ENCODE peak calls at places on chromosomes 6 and 20, in seven cellular contexts. M is left ventricle myocardium inferior, L is hepatocyte, F is HCT116, A is AG04450, D is BJ, N is psoas muscle. P is an unnamed sample.

GRCh38 chr6:117555262-117555849 is 47.0 kb downstream of the GOPC start:
- DNase-seq in D (no peak), A (no peak), M (no peak), L (no peak), N (no peak), F (no peak), P (no peak)

GRCh38 chr6:26225848-26226590 is 138.8 kb downstream of the HFE start:
- DNase-seq in M (no peak), N (no peak), D (no peak), L (no peak), F (no peak), A (no peak), P (no peak)

GRCh38 chr6:3292431-3293197 is 33.9 kb downstream of the PSMG4 start:
- DNase-seq in F (no peak), L (no peak), D (no peak), A (no peak), N (peak; percentile 39), M (no peak), P (no peak)

GRCh38 chr6:31462964-31463940 is 34.7 kb upstream of the MICB start:
- DNase-seq in D (peak; percentile 22), F (peak; percentile 93), L (peak; percentile 91), A (no peak), M (peak; percentile 70), N (peak; percentile 81), P (peak; percentile 47)

GRCh38 chr6:160277546-160277945 is 18.9 kb upstream of the SLC22A2 start:
- DNase-seq in D (no peak), F (no peak), L (no peak), M (no peak), N (no peak), A (no peak), P (no peak)

GRCh38 chr6:155259202-155259601 is 4.6 kb upstream of the CLDN20 start:
- DNase-seq in N (no peak), F (no peak), M (no peak), L (no peak), D (no peak), A (no peak), P (no peak)

GRCh38 chr20:50980071-50980681 is 21.6 kb downstream of the MOCS3 start:
- DNase-seq in D (peak; percentile 99), M (no peak), F (no peak), N (no peak), L (peak; percentile 70), A (peak; percentile 97), P (no peak)

GRCh38 chr6:90121982-90122381 is 174.7 kb downstream of the BACH2 start:
- DNase-seq in L (no peak), M (no peak), N (peak; percentile 74), F (no peak), A (no peak), D (no peak), P (no peak)

GRCh38 chr20:49620364-49621240 is 52.7 kb upstream of the PTGIS start:
- DNase-seq in F (no peak), A (no peak), M (no peak), L (no peak), N (no peak), D (no peak), P (no peak)

GRCh38 chr20:1209447-1210387 is 6.5 kb downstream of the C20orf202 start:
- DNase-seq in A (no peak), L (no peak), F (peak; percentile 21), N (no peak), M (no peak), D (no peak), P (no peak)
- TF ChIP-seq CTCF in A (peak; percentile 53), L (no peak), F (peak; percentile 30), N (no peak), M (peak; percentile 25), D (peak; percentile 38), P (no peak)

DNA sequence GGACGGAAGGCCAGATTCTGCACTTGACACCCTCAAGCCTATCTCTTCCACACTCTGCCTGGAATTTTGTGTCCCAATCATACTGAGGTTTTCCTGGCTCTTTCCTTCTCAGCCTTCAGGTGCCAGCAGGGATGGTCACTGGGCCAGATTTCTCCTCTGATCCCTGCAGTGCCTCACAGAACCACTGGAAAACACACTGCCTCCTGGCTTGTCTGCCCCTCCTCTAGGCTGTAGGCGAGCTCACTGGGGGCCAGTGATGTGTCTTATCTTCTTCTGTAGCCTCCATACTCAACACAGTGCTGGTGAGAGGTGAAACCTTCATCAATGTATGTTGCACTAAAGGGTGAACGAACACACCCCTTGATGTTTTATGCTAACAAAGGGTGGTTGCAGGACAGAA is 80.2 kb downstream of the CDH26 start:
- DNase-seq in L (no peak), M (no peak), A (no peak), F (no peak), D (no peak), N (no peak), P (no peak)
- TF ChIP-seq CTCF in L (no peak), M (no peak), A (peak; percentile 5), F (no peak), D (no peak), N (no peak), P (no peak)

GRCh38 chr6:25013249-25013648 is 77.5 kb upstream of the RIPOR2 start:
- DNase-seq in A (no peak), L (no peak), N (no peak), D (no peak), M (no peak), F (no peak), P (no peak)
- TF ChIP-seq CTCF in A (no peak), L (no peak), N (no peak), D (peak; percentile 25), M (no peak), F (no peak), P (no peak)

DNA sequence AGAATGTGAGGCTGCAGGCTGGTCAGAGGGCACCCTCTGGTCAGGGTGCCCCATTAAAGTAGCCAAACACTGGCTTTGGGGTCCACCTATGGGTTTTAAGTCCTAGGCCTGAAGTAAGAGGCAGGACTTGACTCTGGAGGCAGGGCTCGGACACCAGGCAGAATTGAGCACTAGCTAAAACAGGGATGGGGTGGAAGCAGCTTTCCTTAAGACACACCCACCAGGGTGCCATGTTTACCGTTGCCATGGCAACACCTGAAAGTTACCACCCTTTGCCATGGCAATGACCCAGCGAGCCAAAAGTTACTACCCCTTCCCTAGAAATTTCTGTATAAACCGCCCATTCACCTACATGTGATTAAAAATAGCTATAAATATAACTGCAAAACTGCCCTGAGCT is 27.4 kb upstream of the SRSF6 start:
- DNase-seq in M (no peak), F (no peak), L (no peak), N (no peak), A (no peak), D (no peak), P (no peak)
- TF ChIP-seq CTCF in M (no peak), F (no peak), L (no peak), N (no peak), A (no peak), D (no peak), P (no peak)

GRCh38 chr6:33958208-33958862 is 154.5 kb upstream of the MLN start:
- DNase-seq in A (no peak), D (no peak), F (no peak), M (no peak), L (peak; percentile 32), N (no peak), P (no peak)

GRCh38 chr6:33960345-33961313 is 156.8 kb upstream of the MLN start:
- DNase-seq in M (no peak), L (no peak), D (no peak), A (no peak), F (no peak), N (no peak), P (no peak)

GRCh38 chr6:33959661-33960344 is 156.0 kb upstream of the MLN start:
- DNase-seq in N (no peak), A (no peak), F (no peak), M (no peak), L (no peak), D (no peak), P (no peak)

GRCh38 chr6:33957391-33958207 is 153.8 kb upstream of the MLN start:
- DNase-seq in F (no peak), A (no peak), M (no peak), D (no peak), L (no peak), N (no peak), P (no peak)

DNA sequence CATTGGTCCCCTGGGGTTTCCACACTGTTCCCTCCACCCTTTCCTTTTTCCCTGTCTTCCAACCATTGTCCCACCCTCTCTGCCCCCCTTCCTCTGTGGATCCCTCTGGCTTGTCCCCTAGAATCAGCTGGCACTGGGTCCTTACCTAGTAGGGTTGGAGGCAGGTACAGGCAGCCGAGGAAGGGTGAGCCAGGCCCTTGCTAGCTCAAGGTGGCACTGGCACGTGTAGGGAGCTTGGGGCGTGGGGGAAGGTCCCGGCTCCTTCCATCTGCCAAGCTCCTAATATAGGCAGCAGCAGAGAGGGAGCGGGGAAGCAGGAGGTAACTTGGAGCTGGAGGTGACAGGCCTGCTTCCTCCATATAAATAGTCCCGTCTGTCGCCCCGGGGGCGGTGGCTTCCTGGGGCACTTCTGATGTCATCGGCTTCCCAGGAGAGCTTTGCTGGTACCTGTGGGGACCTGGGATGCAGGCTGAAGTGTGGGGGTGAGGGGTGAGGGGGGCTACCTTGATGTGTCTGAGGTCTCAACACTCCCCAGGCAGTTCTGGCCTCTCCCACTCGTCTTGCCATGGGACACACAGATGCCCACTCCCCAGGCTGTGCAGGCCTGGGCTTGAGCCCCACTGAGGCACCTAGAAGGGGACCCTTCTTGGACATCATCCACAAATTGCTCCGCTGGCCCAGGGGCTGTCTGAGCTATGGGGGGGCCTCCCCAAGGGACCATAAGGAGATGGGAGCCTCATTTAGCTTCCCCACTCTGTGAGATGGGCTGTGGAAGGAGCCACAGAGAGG is 155.3 kb upstream of the MLN start:
- DNase-seq in N (no peak), A (no peak), L (no peak), F (no peak), M (no peak), D (no peak), P (no peak)
- TF ChIP-seq CTCF in N (no peak), A (no peak), L (no peak), F (no peak), M (no peak), D (no peak), P (no peak)

DNA sequence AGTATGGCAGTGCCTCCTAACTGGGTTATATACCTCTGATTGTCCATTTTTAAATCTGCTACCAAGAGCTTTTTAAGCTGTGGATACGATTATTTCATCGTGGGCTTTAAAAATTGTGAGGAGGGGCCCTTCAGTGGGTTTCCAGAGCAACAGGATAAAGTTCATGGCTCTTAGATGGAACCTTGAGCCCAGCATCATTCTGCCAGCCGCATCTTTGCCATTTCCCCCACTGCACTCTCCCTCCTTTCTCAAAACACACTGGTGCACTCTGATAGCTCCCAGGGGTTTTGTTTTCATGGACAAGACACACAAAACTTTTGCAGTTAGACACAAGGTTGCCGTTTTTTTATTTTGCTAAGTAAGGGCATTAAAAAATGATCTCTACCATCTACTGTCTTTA is 54.1 kb downstream of the RREB1 start:
- DNase-seq in D (no peak), L (no peak), M (no peak), N (no peak), F (no peak), A (no peak), P (no peak)
- TF ChIP-seq CTCF in D (no peak), L (no peak), M (no peak), N (no peak), F (no peak), A (no peak), P (no peak)